ENCODE peak calls at places on chromosome 3, in five cellular contexts. F is right cardiac atrium, S is neural progenitor cell, A is ovary, Y is aorta. T is an unnamed sample.

GRCh38 chr3:179882322-179882721 is 154.4 kb downstream of the PEX5L start:
- DNase-seq in A (no peak), F (no peak), S (peak; percentile 86), Y (no peak), T (no peak)

GRCh38 chr3:52253314-52254260 is 8.0 kb downstream of the PPM1M start:
- DNase-seq in S (no peak), Y (peak; percentile 84), A (no peak), F (peak; percentile 80), T (peak; percentile 70)

GRCh38 chr3:38578551-38578950 is 70.9 kb downstream of the SCN5A start:
- DNase-seq in S (no peak), A (no peak), Y (no peak), F (no peak), T (no peak)

GRCh38 chr3:36095238-36095637 is 285.1 kb upstream of the STAC start:
- DNase-seq in S (no peak), F (no peak), A (no peak), Y (no peak), T (no peak)

GRCh38 chr3:8579101-8579500 is 65.5 kb downstream of the SSUH2 start:
- DNase-seq in F (no peak), S (no peak), A (no peak), Y (no peak), T (no peak)

GRCh38 chr3:57112206-57112605 is 51.7 kb downstream of the SPATA12 start:
- DNase-seq in F (no peak), S (peak; percentile 26), A (no peak), Y (no peak), T (peak; percentile 45)

GRCh38 chr3:57756528-57757401 is 656 bp downstream of the SLMAP start:
- DNase-seq in F (peak; percentile 73), A (peak; percentile 66), Y (peak; percentile 67), S (peak; percentile 50), T (peak; percentile 82)

GRCh38 chr3:48552111-48552911 is 4.3 kb downstream of the PFKFB4 start:
- DNase-seq in S (no peak), F (peak; percentile 13), A (no peak), Y (no peak), T (no peak)

GRCh38 chr3:190566043-190566933 is 52.4 kb downstream of the IL1RAP start:
- DNase-seq in A (peak; percentile 23), Y (peak; percentile 95), F (peak; percentile 87), S (no peak), T (peak; percentile 92)

GRCh38 chr3:38235466-38235865 is 30.1 kb upstream of the SLC22A13 start:
- DNase-seq in Y (no peak), F (no peak), S (no peak), A (no peak), T (no peak)

GRCh38 chr3:112738366-112738765 is 97.4 kb upstream of the CCDC80 start:
- DNase-seq in F (no peak), S (no peak), Y (no peak), A (no peak), T (no peak)

GRCh38 chr3:146640955-146641867 is 36.1 kb upstream of the PLSCR5 start:
- DNase-seq in Y (no peak), F (no peak), S (peak; percentile 51), A (no peak), T (no peak)

GRCh38 chr3:87576752-87577151 is 300.4 kb upstream of the POU1F1 start:
- DNase-seq in Y (no peak), A (no peak), F (no peak), S (no peak), T (no peak)

GRCh38 chr3:58129041-58129440 is 81.7 kb downstream of the DNASE1L3 start:
- DNase-seq in F (no peak), Y (no peak), S (no peak), A (no peak), T (no peak)

GRCh38 chr3:177195242-177195940 is 1.9 kb downstream of the TBL1XR1 start:
- DNase-seq in A (peak; percentile 33), S (peak; percentile 40), F (no peak), Y (no peak), T (no peak)

GRCh38 chr3:38059597-38059996 is 20.6 kb downstream of the DLEC1 start:
- DNase-seq in Y (no peak), F (no peak), S (no peak), A (no peak), T (no peak)

GRCh38 chr3:138509586-138509985 is 75.2 kb downstream of the ESYT3 start:
- DNase-seq in S (no peak), A (no peak), Y (no peak), F (no peak), T (no peak)

GRCh38 chr3:142086581-142087090 is 62.7 kb downstream of the TFDP2 start:
- DNase-seq in A (no peak), Y (no peak), F (no peak), S (no peak), T (no peak)

GRCh38 chr3:40719660-40720287 is 195.0 kb downstream of the ZNF621 start:
- DNase-seq in S (peak; percentile 48), Y (no peak), A (no peak), F (no peak), T (no peak)

GRCh38 chr3:183385698-183386590 is 42.5 kb downstream of the MCF2L2 start:
- DNase-seq in Y (no peak), A (peak; percentile 34), S (peak; percentile 81), F (no peak), T (peak; percentile 66)

GRCh38 chr3:125511420-125512094 is 8.4 kb downstream of the SNX4 start:
- DNase-seq in F (no peak), Y (no peak), S (no peak), A (no peak), T (no peak)

GRCh38 chr3:17639765-17640164 is 102.7 kb downstream of the TBC1D5 start:
- DNase-seq in F (no peak), A (no peak), Y (no peak), S (no peak), T (peak; percentile 15)

GRCh38 chr3:154970796-154971195 is 109.3 kb upstream of the MME start:
- DNase-seq in F (no peak), Y (no peak), A (no peak), S (no peak), T (no peak)

GRCh38 chr3:62727576-62727975 is 147.6 kb downstream of the CADPS start:
- DNase-seq in A (no peak), Y (no peak), F (no peak), S (peak; percentile 38), T (no peak)

GRCh38 chr3:122011396-122011795 is 10.7 kb downstream of the ILDR1 start:
- DNase-seq in A (no peak), F (no peak), S (no peak), Y (no peak), T (no peak)
- H3K4me1 ChIP-seq in A (no peaks in the 10 kb centered on the region), F (no peaks in the 10 kb centered on the region), S (no peaks in the 10 kb centered on the region), Y (no peaks in the 10 kb centered on the region), T (no peaks in the 10 kb centered on the region)

DNA sequence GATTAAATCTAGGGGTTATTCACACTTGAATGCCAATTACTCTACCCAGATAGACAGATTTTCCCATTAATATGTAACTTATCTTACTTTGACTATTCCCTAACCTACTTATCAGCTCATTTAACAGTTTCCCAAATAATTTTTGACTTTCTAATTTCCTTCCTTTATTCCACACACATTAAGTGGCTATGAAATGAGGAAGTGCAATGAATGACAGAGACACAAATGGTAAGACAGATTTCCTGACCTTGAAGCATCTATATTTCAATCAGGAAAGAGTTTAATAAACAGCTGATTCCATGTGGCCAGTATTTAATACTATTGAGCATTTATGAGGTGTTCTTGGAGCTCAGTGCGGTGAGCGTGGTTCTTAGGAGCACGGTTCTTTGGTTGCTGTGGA is 78.8 kb downstream of the SLC7A14 start:
- DNase-seq in A (no peak), S (no peak), Y (no peak), F (no peak), T (no peak)
- H3K4me3 ChIP-seq in A (no peak overlapping the region), S (no peak overlapping the region), Y (no peak overlapping the region), F (no peak overlapping the region), T (no peak overlapping the region)

GRCh38 chr3:159733194-159733860 is 255.3 kb upstream of the IL12A start:
- DNase-seq in F (no peak), A (no peak), S (peak; percentile 33), Y (no peak), T (no peak)
- H3K27ac ChIP-seq in F (no peak overlapping the region), A (no peak overlapping the region), S (no peak overlapping the region), Y (no peak overlapping the region), T (no peak overlapping the region)

DNA sequence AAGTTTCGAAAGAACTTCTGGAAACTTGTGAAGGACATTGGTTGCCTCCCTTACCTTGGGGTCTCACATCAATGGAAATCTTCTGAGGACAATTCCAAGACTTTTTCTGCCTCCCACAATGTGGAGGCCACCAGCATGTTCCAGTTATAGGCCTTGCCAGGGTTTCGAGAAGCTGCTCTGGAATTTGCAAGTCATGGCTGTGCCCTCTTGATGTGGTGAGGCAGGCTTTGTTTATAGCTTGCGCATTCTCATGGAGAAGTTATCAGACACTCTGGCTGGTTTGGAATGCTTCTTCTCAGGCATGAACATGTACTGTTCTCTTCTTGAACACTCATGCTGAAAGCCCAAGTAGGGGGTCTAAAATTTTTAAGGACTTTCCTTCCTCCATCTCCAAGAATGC is 4.1 kb downstream of the CXCR6 start:
- DNase-seq in Y (no peak), S (no peak), A (no peak), F (no peak), T (no peak)
- H3K4me1 ChIP-seq in Y (no peaks in the 10 kb centered on the region), S (no peaks in the 10 kb centered on the region), A (peaks cover 4% of the 10 kb centered on the region), F (no peaks in the 10 kb centered on the region), T (no peaks in the 10 kb centered on the region)

GRCh38 chr3:158103956-158104338 is 2.3 kb downstream of the SHOX2 start:
- DNase-seq in F (peak; percentile 54), S (peak; percentile 28), Y (no peak), A (no peak), T (no peak)

GRCh38 chr3:158106773-158107461 is 697 bp upstream of the SHOX2 start:
- DNase-seq in A (no peak), F (peak; percentile 53), Y (no peak), S (peak; percentile 66), T (no peak)

GRCh38 chr3:158104346-158105020 is 1.7 kb downstream of the SHOX2 start:
- DNase-seq in A (no peak), F (no peak), S (no peak), Y (no peak), T (no peak)

GRCh38 chr3:158105710-158106438 is at the start of gene SHOX2:
- DNase-seq in A (no peak), F (peak; percentile 80), S (peak; percentile 78), Y (peak; percentile 65), T (no peak)

DNA sequence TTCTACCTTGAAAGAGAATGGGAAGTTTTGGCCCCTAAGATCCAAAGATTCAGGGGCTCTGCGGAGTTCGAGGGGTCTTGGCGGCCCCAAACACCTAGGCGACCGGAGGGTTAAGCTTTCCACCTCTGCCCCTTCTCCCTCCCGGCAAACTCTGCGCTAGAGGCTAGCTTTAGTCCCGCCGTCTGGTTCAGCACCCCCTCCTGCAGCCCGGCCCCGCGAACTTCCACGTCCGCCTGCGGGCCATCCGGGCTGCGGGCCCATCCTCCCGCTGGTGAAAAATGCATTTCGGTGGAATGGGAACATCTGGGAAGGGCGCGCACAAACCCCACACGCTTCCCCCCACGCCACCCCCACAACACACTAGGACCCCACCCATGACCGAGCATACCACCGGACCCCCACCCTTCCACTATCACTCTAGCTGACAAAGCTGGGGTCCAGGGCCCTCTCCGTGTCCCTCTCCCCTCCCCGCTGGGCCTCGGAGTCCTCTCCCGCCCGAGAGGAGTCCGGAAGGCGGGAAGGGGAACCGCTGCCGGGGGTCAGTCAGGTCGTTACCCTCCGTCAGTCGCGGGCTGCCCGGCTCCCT is 1.0 kb downstream of the SHOX2 start:
- DNase-seq in Y (no peak), F (peak; percentile 64), S (peak; percentile 61), A (no peak), T (no peak)
- H3K4me3 ChIP-seq in Y (peak overlapping the region; percentile 39), F (peak overlapping the region; percentile 75), S (peak overlapping the region; percentile 52), A (peak overlapping the region; percentile 35), T (peak overlapping the region; percentile 3)

GRCh38 chr3:294581-294980 is 98.0 kb downstream of the CHL1 start:
- DNase-seq in S (no peak), Y (no peak), A (no peak), F (no peak), T (no peak)
- H3K27ac ChIP-seq in S (no peak overlapping the region), Y (no peak overlapping the region), A (no peak overlapping the region), F (no peak overlapping the region), T (no peak overlapping the region)